ENCODE peak calls at places on chromosomes 5 and 9, in eight cellular contexts. Q is HFFc6, L is activated B cell treated with CpG ODN at 0.5 μM for 24 hours, M is stomach, K is nephron progenitor cell, J is GM13977, Y is HFF-Myc, T is vagina. S is an unnamed sample.

GRCh38 chr5:15620501-15620900 is 120.5 kb downstream of the FBXL7 start:
- DNase-seq in Q (peak), L (no peak), M (no peak), K (no peak), J (no peak), Y (peak), T (no peak), S (no peak)

GRCh38 chr5:136155769-136156168 is 23.1 kb downstream of the SMAD5 start:
- DNase-seq in Q (peak), L (no peak), M (no peak), K (no peak), J (no peak), Y (no peak), T (no peak), S (no peak)

GRCh38 chr5:137217599-137218200 is 281.4 kb downstream of the SPOCK1 start:
- DNase-seq in Q (peak), L (no peak), M (no peak), K (no peak), J (no peak), Y (no peak), T (no peak), S (no peak)

GRCh38 chr9:21779397-21779796 is 23.0 kb upstream of the MTAP start:
- DNase-seq in Q (peak), L (no peak), M (no peak), K (no peak), J (no peak), Y (no peak), T (no peak), S (no peak)

GRCh38 chr9:129697956-129698757 is 32.7 kb downstream of the PRRX2 start:
- DNase-seq in Q (peak), L (no peak), M (no peak), K (no peak), J (no peak), Y (no peak), T (no peak), S (no peak)

GRCh38 chr5:82512025-82512424 is 233.9 kb upstream of the RPS23 start:
- DNase-seq in Q (no peak), L (no peak), M (no peak), K (no peak), J (peak), Y (no peak), T (no peak), S (no peak)

GRCh38 chr5:93022770-93023169 is 558.2 kb downstream of the NR2F1-AS1 start:
- DNase-seq in Q (no peak), L (no peak), M (no peak), K (no peak), J (no peak), Y (no peak), T (no peak), S (no peak)

GRCh38 chr9:2418619-2419018 is 203.0 kb upstream of the VLDLR start:
- DNase-seq in Q (no peak), L (no peak), M (no peak), K (no peak), J (no peak), Y (peak), T (no peak), S (no peak)

GRCh38 chr9:134187821-134188420 is 23.6 kb upstream of the RNU6ATAC start:
- DNase-seq in Q (no peak), L (no peak), M (no peak), K (no peak), J (no peak), Y (no peak), T (no peak), S (no peak)

GRCh38 chr5:112174959-112175594 is 244.0 kb downstream of the EPB41L4A start:
- DNase-seq in Q (peak), L (no peak), M (no peak), K (peak), J (peak), Y (no peak), T (no peak), S (peak)

GRCh38 chr5:61333351-61334223 is 1.5 kb downstream of the ZSWIM6 start:
- DNase-seq in Q (no peak), L (peak), M (peak), K (peak), J (peak), Y (no peak), T (no peak), S (peak)

GRCh38 chr5:106964102-106964501 is 706.6 kb downstream of the EFNA5 start:
- DNase-seq in Q (no peak), L (no peak), M (no peak), K (no peak), J (no peak), Y (no peak), T (no peak), S (no peak)

GRCh38 chr9:137163101-137163661 is 6.7 kb downstream of the LRRC26 start:
- DNase-seq in Q (peak), L (no peak), M (no peak), K (peak), J (no peak), Y (no peak), T (no peak), S (no peak)

GRCh38 chr9:137161558-137162483 is 8.0 kb downstream of the LRRC26 start:
- DNase-seq in Q (no peak), L (no peak), M (no peak), K (peak), J (peak), Y (no peak), T (no peak), S (no peak)

GRCh38 chr9:137163805-137164204 is 6.0 kb downstream of the LRRC26 start:
- DNase-seq in Q (no peak), L (no peak), M (no peak), K (no peak), J (no peak), Y (no peak), T (no peak), S (no peak)

GRCh38 chr9:137160716-137161557 is 8.9 kb downstream of the LRRC26 start:
- DNase-seq in Q (no peak), L (no peak), M (no peak), K (no peak), J (no peak), Y (no peak), T (no peak), S (no peak)

DNA sequence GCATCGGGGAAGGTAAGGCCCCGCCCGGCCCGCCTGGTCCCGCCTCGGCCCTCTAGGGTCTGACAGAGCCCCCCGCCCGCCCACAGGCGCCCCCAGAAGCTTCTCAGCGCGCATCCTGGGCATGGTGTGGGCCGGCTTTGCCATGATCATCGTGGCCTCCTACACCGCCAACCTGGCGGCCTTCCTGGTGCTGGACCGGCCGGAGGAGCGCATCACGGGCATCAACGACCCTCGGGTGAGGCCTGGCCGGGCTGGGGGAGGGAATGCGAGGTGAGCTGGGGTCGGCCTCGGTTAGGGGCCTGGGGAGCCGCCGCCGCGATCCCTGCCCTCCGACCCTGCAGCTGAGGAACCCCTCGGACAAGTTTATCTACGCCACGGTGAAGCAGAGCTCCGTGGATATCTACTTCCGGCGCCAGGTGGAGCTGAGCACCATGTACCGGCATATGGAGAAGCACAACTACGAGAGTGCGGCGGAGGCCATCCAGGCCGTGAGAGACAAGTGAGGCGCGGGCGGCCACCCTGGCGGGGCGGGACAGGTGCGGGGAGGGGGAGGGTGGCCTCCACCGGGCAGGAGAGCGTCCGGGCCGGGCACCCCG is 7.2 kb downstream of the LRRC26 start:
- DNase-seq in Q (no peak), L (no peak), M (peak), K (peak), J (no peak), Y (no peak), T (no peak), S (no peak)
- TF ChIP-seq CTCF in Q (no peak), L (no peak), M (no peak), K (no peak), J (peak), Y (no peak), T (no peak), S (no peak)

GRCh38 chr9:124894741-124895170 is 32.8 kb downstream of the ARPC5L start:
- DNase-seq in Q (peak), L (no peak), M (no peak), K (no peak), J (no peak), Y (peak), T (no peak), S (no peak)
- TF ChIP-seq CTCF in Q (peak), L (no peak), M (no peak), K (peak), J (peak), Y (peak), T (no peak), S (peak)

GRCh38 chr5:2015116-2015848 is 132.6 kb upstream of the IRX4 start:
- DNase-seq in Q (no peak), L (no peak), M (no peak), K (no peak), J (no peak), Y (no peak), T (peak), S (no peak)
- TF ChIP-seq CTCF in Q (peak), L (no peak), M (no peak), K (peak), J (no peak), Y (no peak), T (no peak), S (no peak)

GRCh38 chr9:120775859-120776258 is 17.4 kb downstream of the FBXW2 start:
- DNase-seq in Q (no peak), L (no peak), M (no peak), K (no peak), J (no peak), Y (no peak), T (no peak), S (no peak)

GRCh38 chr9:120777229-120777628 is 16.0 kb downstream of the FBXW2 start:
- DNase-seq in Q (no peak), L (no peak), M (no peak), K (no peak), J (no peak), Y (no peak), T (no peak), S (no peak)

GRCh38 chr9:120776788-120777187 is 16.4 kb downstream of the FBXW2 start:
- DNase-seq in Q (no peak), L (no peak), M (no peak), K (no peak), J (no peak), Y (no peak), T (no peak), S (no peak)

GRCh38 chr9:120773218-120773617 is 20.0 kb downstream of the FBXW2 start:
- DNase-seq in Q (no peak), L (no peak), M (no peak), K (no peak), J (no peak), Y (no peak), T (no peak), S (no peak)

GRCh38 chr9:120774719-120775118 is 18.5 kb downstream of the FBXW2 start:
- DNase-seq in Q (no peak), L (no peak), M (no peak), K (no peak), J (no peak), Y (no peak), T (no peak), S (no peak)
- TF ChIP-seq CTCF in Q (peak), L (no peak), M (no peak), K (no peak), J (no peak), Y (no peak), T (no peak), S (peak)

GRCh38 chr9:101566904-101567724 is 27.7 kb downstream of the PPP3R2 start:
- DNase-seq in Q (peak), L (no peak), M (no peak), K (peak), J (peak), Y (no peak), T (no peak), S (no peak)
- TF ChIP-seq CTCF in Q (peak), L (no peak), M (no peak), K (peak), J (peak), Y (peak), T (no peak), S (peak)

GRCh38 chr9:76219555-76220151 is 174.6 kb downstream of the RFK start:
- DNase-seq in Q (no peak), L (no peak), M (no peak), K (no peak), J (no peak), Y (no peak), T (no peak), S (no peak)
- TF ChIP-seq CTCF in Q (peak), L (no peak), M (no peak), K (peak), J (peak), Y (peak), T (no peak), S (peak)

DNA sequence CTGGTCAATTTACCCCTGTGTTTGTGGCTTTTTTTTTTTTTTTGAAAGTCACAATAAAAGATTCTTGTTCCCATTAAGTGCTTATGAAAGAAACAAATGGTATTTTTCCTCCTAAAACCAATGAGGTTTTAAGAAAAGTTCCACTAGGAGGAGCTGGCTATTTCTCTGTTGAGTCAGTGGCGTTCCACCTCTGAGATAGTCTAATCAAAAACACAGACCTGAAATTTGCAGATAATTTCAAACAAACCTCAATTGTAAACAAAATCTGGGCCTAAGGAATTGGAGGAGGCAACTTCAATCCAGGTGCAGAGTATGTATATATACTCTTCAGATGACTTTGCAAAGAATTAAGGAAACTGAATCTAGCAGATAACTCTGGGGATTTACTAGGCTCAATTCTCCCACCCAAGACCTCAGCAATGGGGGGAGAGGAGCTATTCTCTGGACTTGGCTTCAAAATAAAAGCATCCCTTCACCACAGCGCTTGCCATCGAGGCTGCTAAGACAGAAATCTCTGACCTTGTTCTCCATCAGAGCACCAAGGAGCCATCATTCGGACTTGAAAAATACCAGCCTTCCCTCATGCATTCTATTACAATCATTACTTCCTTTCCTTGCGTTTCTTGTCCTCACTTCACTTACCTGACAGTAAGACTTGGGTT is 52.4 kb downstream of the FANCC start:
- DNase-seq in Q (peak), L (no peak), M (no peak), K (no peak), J (no peak), Y (peak), T (no peak), S (no peak)
- TF ChIP-seq CTCF in Q (peak), L (no peak), M (no peak), K (no peak), J (no peak), Y (peak), T (no peak), S (peak)

GRCh38 chr9:347667-348292 is 133.1 kb downstream of the DOCK8 start:
- DNase-seq in Q (peak), L (no peak), M (no peak), K (no peak), J (no peak), Y (peak), T (no peak), S (no peak)
- TF ChIP-seq CTCF in Q (peak), L (no peak), M (peak), K (peak), J (peak), Y (peak), T (no peak), S (peak)

DNA sequence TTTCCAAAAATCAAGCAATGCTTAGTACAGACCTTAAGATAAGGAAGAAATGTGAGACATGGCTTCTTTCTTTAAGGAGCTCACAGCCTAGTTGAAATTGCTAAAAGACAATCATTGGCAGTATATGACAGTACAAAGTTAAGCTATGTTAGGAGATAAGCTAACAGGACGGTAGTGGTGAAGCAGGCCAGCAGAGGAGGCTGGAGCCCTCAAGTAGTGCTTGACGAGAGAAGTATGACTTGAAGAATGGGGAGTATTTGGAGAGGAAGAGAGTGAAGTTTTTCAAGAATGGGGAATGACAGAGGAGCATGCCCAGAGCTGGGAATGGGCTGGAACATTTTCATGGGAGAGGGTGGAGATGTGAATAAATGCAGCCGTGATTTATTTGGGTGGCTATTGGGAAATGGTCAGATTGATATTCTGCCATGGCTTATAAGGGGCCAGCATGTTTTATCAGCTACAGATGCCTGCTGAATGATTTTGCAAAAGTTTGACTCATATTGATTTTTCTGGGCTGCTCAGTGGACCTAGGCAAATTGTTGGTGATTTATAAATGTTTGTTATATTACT is 43.7 kb downstream of the LURAP1L start:
- DNase-seq in Q (no peak), L (no peak), M (no peak), K (no peak), J (no peak), Y (no peak), T (no peak), S (no peak)
- TF ChIP-seq CTCF in Q (no peak), L (no peak), M (no peak), K (no peak), J (no peak), Y (no peak), T (no peak), S (no peak)

GRCh38 chr9:68426755-68427154 is 70.3 kb downstream of the PGM5 start:
- DNase-seq in Q (no peak), L (no peak), M (no peak), K (no peak), J (no peak), Y (no peak), T (no peak), S (no peak)
- TF ChIP-seq CTCF in Q (no peak), L (no peak), M (no peak), K (no peak), J (no peak), Y (no peak), T (no peak), S (no peak)